ENCODE peak calls at places on chromosomes 5 and 9, in six cellular contexts. One of them, this sample, is unnamed.

GRCh38 chr9:1443450-1443849 is 393.3 kb downstream of the DMRT2 start:
- DNase-seq in GM12878: no peak
- DNase-seq in K562: no peak
- DNase-seq in HepG2: no peak
- DNase-seq in SK-N-SH: no peak
- DNase-seq in HL-60: no peak
- DNase-seq in this sample: no peak

GRCh38 chr5:8905021-8905420 is 640.9 kb downstream of the SEMA5A start:
- DNase-seq in GM12878: no peak
- DNase-seq in K562: no peak
- DNase-seq in HepG2: no peak
- DNase-seq in SK-N-SH: no peak
- DNase-seq in HL-60: no peak
- DNase-seq in this sample: no peak

GRCh38 chr5:138468966-138469539 is 3.8 kb downstream of the EGR1 start:
- DNase-seq in GM12878: no peak
- DNase-seq in K562: no peak
- DNase-seq in HepG2: no peak
- DNase-seq in SK-N-SH: no peak
- DNase-seq in HL-60: no peak
- DNase-seq in this sample: no peak

GRCh38 chr9:111870774-111871542 is 25.7 kb upstream of the UGCG start:
- DNase-seq in GM12878: peak; percentile 17
- DNase-seq in K562: no peak
- DNase-seq in HepG2: no peak
- DNase-seq in SK-N-SH: no peak
- DNase-seq in HL-60: no peak
- DNase-seq in this sample: no peak

GRCh38 chr9:104860280-104860679 is 67.7 kb downstream of the ABCA1 start:
- DNase-seq in GM12878: no peak
- DNase-seq in K562: no peak
- DNase-seq in HepG2: no peak
- DNase-seq in SK-N-SH: no peak
- DNase-seq in HL-60: peak; percentile 65
- DNase-seq in this sample: no peak

GRCh38 chr9:126984969-126985368 is 70.4 kb downstream of the RALGPS1 start:
- DNase-seq in GM12878: no peak
- DNase-seq in K562: no peak
- DNase-seq in HepG2: no peak
- DNase-seq in SK-N-SH: no peak
- DNase-seq in HL-60: no peak
- DNase-seq in this sample: no peak

GRCh38 chr5:124104813-124105212 is 592.8 kb downstream of the CSNK1G3 start:
- DNase-seq in GM12878: no peak
- DNase-seq in K562: no peak
- DNase-seq in HepG2: no peak
- DNase-seq in SK-N-SH: no peak
- DNase-seq in HL-60: no peak
- DNase-seq in this sample: no peak

GRCh38 chr9:112725961-112726360 is 8.0 kb upstream of the INIP start:
- DNase-seq in GM12878: no peak
- DNase-seq in K562: no peak
- DNase-seq in HepG2: no peak
- DNase-seq in SK-N-SH: no peak
- DNase-seq in HL-60: no peak
- DNase-seq in this sample: no peak

GRCh38 chr9:37390759-37391158 is 31.7 kb upstream of the GRHPR start:
- DNase-seq in GM12878: peak; percentile 89
- DNase-seq in K562: peak; percentile 71
- DNase-seq in HepG2: peak; percentile 30
- DNase-seq in SK-N-SH: no peak
- DNase-seq in HL-60: peak; percentile 19
- DNase-seq in this sample: peak; percentile 70

GRCh38 chr5:155189476-155189875 is 175.9 kb downstream of the KIF4B start:
- DNase-seq in GM12878: no peak
- DNase-seq in K562: no peak
- DNase-seq in HepG2: no peak
- DNase-seq in SK-N-SH: no peak
- DNase-seq in HL-60: no peak
- DNase-seq in this sample: no peak

GRCh38 chr9:129640086-129640870 is 1.7 kb downstream of the ASB6 start:
- DNase-seq in GM12878: no peak
- DNase-seq in K562: no peak
- DNase-seq in HepG2: no peak
- DNase-seq in SK-N-SH: peak; percentile 87
- DNase-seq in HL-60: peak; percentile 30
- DNase-seq in this sample: no peak
- TF ChIP-seq GABPA in GM12878: no peak
- TF ChIP-seq GABPA in K562: no peak
- TF ChIP-seq GABPA in HepG2: no peak
- TF ChIP-seq GABPA in SK-N-SH: no peak
- TF ChIP-seq GABPA in HL-60: no peak
- TF ChIP-seq GABPA in this sample: no peak

DNA sequence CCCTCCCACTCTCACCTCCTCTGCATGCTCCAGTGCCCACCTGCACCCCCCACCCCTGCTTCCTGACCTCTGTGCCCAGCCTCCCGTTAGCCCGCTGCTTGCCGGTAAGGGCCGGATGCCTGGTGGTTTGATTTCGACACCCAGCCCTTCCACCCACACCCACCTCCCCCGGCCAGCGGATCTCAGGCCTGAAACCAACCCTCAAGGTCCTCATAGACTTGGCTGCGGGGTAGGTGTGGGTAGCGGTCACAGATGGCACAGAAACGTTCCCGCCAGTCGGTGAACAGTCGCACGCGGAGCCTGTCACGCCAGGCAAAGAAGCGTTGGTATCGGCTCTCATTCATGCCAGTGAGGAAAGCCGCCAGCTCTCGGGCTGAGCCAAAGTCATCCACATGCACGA is 1.4 kb downstream of the FUT7 start:
- DNase-seq in GM12878: peak; percentile 42
- DNase-seq in K562: no peak
- DNase-seq in HepG2: no peak
- DNase-seq in SK-N-SH: no peak
- DNase-seq in HL-60: peak; percentile 99
- DNase-seq in this sample: no peak
- TF ChIP-seq GABPA in GM12878: no peak
- TF ChIP-seq GABPA in K562: no peak
- TF ChIP-seq GABPA in HepG2: no peak
- TF ChIP-seq GABPA in SK-N-SH: no peak
- TF ChIP-seq GABPA in HL-60: peak; percentile 37
- TF ChIP-seq GABPA in this sample: no peak

GRCh38 chr5:159619826-159620225 is 289.5 kb upstream of the IL12B start:
- DNase-seq in GM12878: no peak
- DNase-seq in K562: no peak
- DNase-seq in HepG2: no peak
- DNase-seq in SK-N-SH: no peak
- DNase-seq in HL-60: no peak
- DNase-seq in this sample: no peak
- TF ChIP-seq GABPA in GM12878: no peak
- TF ChIP-seq GABPA in K562: no peak
- TF ChIP-seq GABPA in HepG2: no peak
- TF ChIP-seq GABPA in SK-N-SH: no peak
- TF ChIP-seq GABPA in HL-60: no peak
- TF ChIP-seq GABPA in this sample: no peak

GRCh38 chr5:74081126-74081525 is 455.1 kb downstream of the ARHGEF28 start:
- DNase-seq in GM12878: no peak
- DNase-seq in K562: no peak
- DNase-seq in HepG2: no peak
- DNase-seq in SK-N-SH: no peak
- DNase-seq in HL-60: no peak
- DNase-seq in this sample: no peak
- TF ChIP-seq GABPA in GM12878: no peak
- TF ChIP-seq GABPA in K562: no peak
- TF ChIP-seq GABPA in HepG2: no peak
- TF ChIP-seq GABPA in SK-N-SH: no peak
- TF ChIP-seq GABPA in HL-60: no peak
- TF ChIP-seq GABPA in this sample: no peak

DNA sequence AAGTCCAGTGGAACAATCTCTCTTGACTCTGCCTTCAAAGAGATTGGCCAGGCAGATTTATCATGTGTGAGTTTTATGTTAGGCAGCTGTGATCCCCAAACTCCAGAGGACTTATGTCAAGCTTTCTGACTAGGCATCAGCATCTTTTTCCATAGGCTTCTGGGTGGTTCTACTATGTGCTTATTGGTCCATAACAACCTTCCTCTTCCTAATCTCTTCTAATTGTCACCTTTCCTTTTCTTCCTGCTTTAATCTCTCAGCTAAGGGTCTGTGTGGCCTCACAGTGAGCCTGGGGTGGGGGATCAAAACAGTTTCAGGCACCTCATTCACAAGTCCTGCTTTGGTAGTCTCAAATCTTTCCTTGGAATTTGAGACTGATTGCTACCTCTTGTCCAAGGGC is 170.9 kb upstream of the CHD1 start:
- DNase-seq in GM12878: no peak
- DNase-seq in K562: no peak
- DNase-seq in HepG2: no peak
- DNase-seq in SK-N-SH: no peak
- DNase-seq in HL-60: no peak
- DNase-seq in this sample: no peak
- TF ChIP-seq GABPA in GM12878: no peak
- TF ChIP-seq GABPA in K562: no peak
- TF ChIP-seq GABPA in HepG2: no peak
- TF ChIP-seq GABPA in SK-N-SH: no peak
- TF ChIP-seq GABPA in HL-60: no peak
- TF ChIP-seq GABPA in this sample: no peak

GRCh38 chr5:81425569-81425968 is 31.6 kb upstream of the ACOT12 start:
- DNase-seq in GM12878: no peak
- DNase-seq in K562: peak; percentile 20
- DNase-seq in HepG2: peak; percentile 32
- DNase-seq in SK-N-SH: peak; percentile 45
- DNase-seq in HL-60: no peak
- DNase-seq in this sample: no peak
- TF ChIP-seq GABPA in GM12878: no peak
- TF ChIP-seq GABPA in K562: no peak
- TF ChIP-seq GABPA in HepG2: no peak
- TF ChIP-seq GABPA in SK-N-SH: no peak
- TF ChIP-seq GABPA in HL-60: no peak
- TF ChIP-seq GABPA in this sample: no peak

DNA sequence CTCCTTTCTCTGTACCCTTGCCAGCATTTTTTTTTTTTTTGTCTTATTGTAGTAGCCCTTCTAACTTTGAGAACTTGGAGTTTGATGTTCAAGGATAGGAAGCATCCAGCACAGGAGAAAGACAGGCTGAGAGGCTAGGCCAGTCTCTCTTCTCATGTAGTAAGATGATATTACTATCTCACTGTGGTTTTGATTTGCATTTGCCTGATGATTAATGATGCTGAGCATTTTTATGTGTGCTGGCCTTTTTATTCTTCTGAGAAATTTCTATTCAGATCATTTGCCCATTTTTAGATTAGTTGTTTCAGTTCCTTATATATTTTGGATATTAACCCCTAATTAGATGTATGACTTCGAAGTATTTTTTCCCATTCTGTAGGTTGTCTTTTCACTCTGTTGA is 592.4 kb upstream of the ZNF608 start:
- DNase-seq in GM12878: no peak
- DNase-seq in K562: no peak
- DNase-seq in HepG2: no peak
- DNase-seq in SK-N-SH: no peak
- DNase-seq in HL-60: no peak
- DNase-seq in this sample: no peak
- TF ChIP-seq GABPA in GM12878: no peak
- TF ChIP-seq GABPA in K562: no peak
- TF ChIP-seq GABPA in HepG2: no peak
- TF ChIP-seq GABPA in SK-N-SH: no peak
- TF ChIP-seq GABPA in HL-60: no peak
- TF ChIP-seq GABPA in this sample: no peak

GRCh38 chr5:149664083-149664482 is 66.0 kb upstream of the PPARGC1B start:
- DNase-seq in GM12878: no peak
- DNase-seq in K562: no peak
- DNase-seq in HepG2: no peak
- DNase-seq in SK-N-SH: no peak
- DNase-seq in HL-60: no peak
- DNase-seq in this sample: no peak
- TF ChIP-seq GABPA in GM12878: no peak
- TF ChIP-seq GABPA in K562: no peak
- TF ChIP-seq GABPA in HepG2: no peak
- TF ChIP-seq GABPA in SK-N-SH: no peak
- TF ChIP-seq GABPA in HL-60: no peak
- TF ChIP-seq GABPA in this sample: no peak

GRCh38 chr5:136094189-136094912 is 38.3 kb upstream of the SMAD5 start:
- DNase-seq in GM12878: no peak
- DNase-seq in K562: no peak
- DNase-seq in HepG2: peak; percentile 88
- DNase-seq in SK-N-SH: no peak
- DNase-seq in HL-60: no peak
- DNase-seq in this sample: no peak

GRCh38 chr5:136099870-136100269 is 32.8 kb upstream of the SMAD5 start:
- DNase-seq in GM12878: no peak
- DNase-seq in K562: no peak
- DNase-seq in HepG2: no peak
- DNase-seq in SK-N-SH: no peak
- DNase-seq in HL-60: no peak
- DNase-seq in this sample: no peak

GRCh38 chr5:136094913-136095641 is 37.6 kb upstream of the SMAD5 start:
- DNase-seq in GM12878: no peak
- DNase-seq in K562: no peak
- DNase-seq in HepG2: no peak
- DNase-seq in SK-N-SH: no peak
- DNase-seq in HL-60: no peak
- DNase-seq in this sample: no peak

GRCh38 chr5:136101884-136102283 is 30.8 kb upstream of the SMAD5 start:
- DNase-seq in GM12878: no peak
- DNase-seq in K562: no peak
- DNase-seq in HepG2: no peak
- DNase-seq in SK-N-SH: no peak
- DNase-seq in HL-60: no peak
- DNase-seq in this sample: no peak

GRCh38 chr5:136098171-136098570 is 34.5 kb upstream of the SMAD5 start:
- DNase-seq in GM12878: no peak
- DNase-seq in K562: no peak
- DNase-seq in HepG2: no peak
- DNase-seq in SK-N-SH: no peak
- DNase-seq in HL-60: no peak
- DNase-seq in this sample: no peak
- TF ChIP-seq GABPA in GM12878: no peak
- TF ChIP-seq GABPA in K562: no peak
- TF ChIP-seq GABPA in HepG2: no peak
- TF ChIP-seq GABPA in SK-N-SH: no peak
- TF ChIP-seq GABPA in HL-60: no peak
- TF ChIP-seq GABPA in this sample: no peak

This sample was measured in H1.